ENCODE peak calls at places on chromosomes 5 and 9, in seven cellular contexts. One of them, this sample, is unnamed. For H3K4me1 and H3K27me3, the result is how much of the 10 kb centered on the place peaks cover.

GRCh38 chr5:8633706-8634105 is 764.8 kb downstream of the MTRR start:
- DNase-seq in mesenchymal stem cell: peak
- DNase-seq in right atrium auricular region: no peak
- DNase-seq in endodermal cell: no peak
- DNase-seq in suprapubic skin: no peak
- DNase-seq in heart right ventricle: no peak
- DNase-seq in body of pancreas: no peak
- DNase-seq in this sample: no peak

GRCh38 chr9:95028855-95029219 is 288.7 kb downstream of the FANCC start:
- DNase-seq in heart right ventricle: no peak
- DNase-seq in right atrium auricular region: no peak
- DNase-seq in endodermal cell: no peak
- DNase-seq in mesenchymal stem cell: no peak
- DNase-seq in body of pancreas: peak
- DNase-seq in suprapubic skin: no peak
- DNase-seq in this sample: no peak

GRCh38 chr5:163248333-163248732 is 189.1 kb upstream of the CCNG1 start:
- DNase-seq in endodermal cell: no peak
- DNase-seq in suprapubic skin: no peak
- DNase-seq in body of pancreas: peak
- DNase-seq in right atrium auricular region: no peak
- DNase-seq in mesenchymal stem cell: no peak
- DNase-seq in heart right ventricle: no peak
- DNase-seq in this sample: no peak

GRCh38 chr5:168314735-168315411 is 23.4 kb downstream of the WWC1 start:
- DNase-seq in right atrium auricular region: no peak
- DNase-seq in suprapubic skin: no peak
- DNase-seq in endodermal cell: peak
- DNase-seq in heart right ventricle: no peak
- DNase-seq in body of pancreas: peak
- DNase-seq in mesenchymal stem cell: peak
- DNase-seq in this sample: peak

GRCh38 chr5:29262683-29263082 is 1930.8 kb upstream of the CDH6 start:
- DNase-seq in heart right ventricle: no peak
- DNase-seq in endodermal cell: no peak
- DNase-seq in body of pancreas: no peak
- DNase-seq in suprapubic skin: no peak
- DNase-seq in right atrium auricular region: no peak
- DNase-seq in mesenchymal stem cell: peak
- DNase-seq in this sample: no peak

GRCh38 chr9:134631881-134632280 is 9.7 kb upstream of the COL5A1 start:
- DNase-seq in heart right ventricle: no peak
- DNase-seq in right atrium auricular region: no peak
- DNase-seq in mesenchymal stem cell: no peak
- DNase-seq in suprapubic skin: no peak
- DNase-seq in body of pancreas: no peak
- DNase-seq in endodermal cell: peak
- DNase-seq in this sample: peak

GRCh38 chr9:121557581-121558422 is 58.2 kb upstream of the GGTA1 start:
- DNase-seq in heart right ventricle: peak
- DNase-seq in mesenchymal stem cell: peak
- DNase-seq in body of pancreas: peak
- DNase-seq in right atrium auricular region: peak
- DNase-seq in endodermal cell: peak
- DNase-seq in suprapubic skin: peak
- DNase-seq in this sample: peak

GRCh38 chr9:133341369-133342082 is 5.5 kb upstream of the SURF6 start:
- DNase-seq in endodermal cell: no peak
- DNase-seq in heart right ventricle: peak
- DNase-seq in suprapubic skin: no peak
- DNase-seq in right atrium auricular region: peak
- DNase-seq in mesenchymal stem cell: no peak
- DNase-seq in body of pancreas: peak
- DNase-seq in this sample: no peak

GRCh38 chr5:144429905-144430304 is 259.2 kb downstream of the KCTD16 start:
- DNase-seq in body of pancreas: no peak
- DNase-seq in endodermal cell: no peak
- DNase-seq in mesenchymal stem cell: no peak
- DNase-seq in right atrium auricular region: no peak
- DNase-seq in suprapubic skin: no peak
- DNase-seq in heart right ventricle: no peak
- DNase-seq in this sample: no peak

GRCh38 chr5:143635888-143636287 is 176.1 kb upstream of the HMHB1 start:
- DNase-seq in suprapubic skin: no peak
- DNase-seq in mesenchymal stem cell: no peak
- DNase-seq in right atrium auricular region: no peak
- DNase-seq in body of pancreas: no peak
- DNase-seq in endodermal cell: no peak
- DNase-seq in heart right ventricle: no peak
- DNase-seq in this sample: no peak

GRCh38 chr5:56625577-56625976 is 189.8 kb upstream of the MAP3K1 start:
- DNase-seq in heart right ventricle: no peak
- DNase-seq in right atrium auricular region: no peak
- DNase-seq in mesenchymal stem cell: peak
- DNase-seq in body of pancreas: no peak
- DNase-seq in suprapubic skin: no peak
- DNase-seq in endodermal cell: no peak
- DNase-seq in this sample: no peak

GRCh38 chr9:127835930-127836586 is 18.4 kb downstream of the ENG start:
- DNase-seq in suprapubic skin: peak
- DNase-seq in body of pancreas: peak
- DNase-seq in mesenchymal stem cell: peak
- DNase-seq in right atrium auricular region: no peak
- DNase-seq in heart right ventricle: peak
- DNase-seq in endodermal cell: no peak
- DNase-seq in this sample: no peak

GRCh38 chr5:174100490-174100889 is 55.0 kb downstream of the NSG2 start:
- DNase-seq in suprapubic skin: no peak
- DNase-seq in right atrium auricular region: no peak
- DNase-seq in body of pancreas: no peak
- DNase-seq in endodermal cell: peak
- DNase-seq in heart right ventricle: no peak
- DNase-seq in mesenchymal stem cell: no peak
- DNase-seq in this sample: no peak

GRCh38 chr5:72305194-72306142 is 14.6 kb downstream of the MRPS27 start:
- DNase-seq in suprapubic skin: no peak
- DNase-seq in endodermal cell: no peak
- DNase-seq in body of pancreas: no peak
- DNase-seq in heart right ventricle: no peak
- DNase-seq in right atrium auricular region: no peak
- DNase-seq in mesenchymal stem cell: no peak
- DNase-seq in this sample: no peak

GRCh38 chr9:37337301-37337905 is 85.1 kb upstream of the GRHPR start:
- DNase-seq in suprapubic skin: no peak
- DNase-seq in right atrium auricular region: no peak
- DNase-seq in mesenchymal stem cell: no peak
- DNase-seq in heart right ventricle: no peak
- DNase-seq in endodermal cell: no peak
- DNase-seq in body of pancreas: no peak
- DNase-seq in this sample: no peak

GRCh38 chr5:151148583-151148982 is 9.0 kb downstream of the ANXA6 start:
- DNase-seq in endodermal cell: no peak
- DNase-seq in suprapubic skin: no peak
- DNase-seq in body of pancreas: no peak
- DNase-seq in heart right ventricle: no peak
- DNase-seq in mesenchymal stem cell: no peak
- DNase-seq in right atrium auricular region: no peak
- DNase-seq in this sample: no peak

GRCh38 chr9:126375386-126375785 is 48.8 kb downstream of the MVB12B start:
- DNase-seq in endodermal cell: no peak
- DNase-seq in body of pancreas: peak
- DNase-seq in suprapubic skin: no peak
- DNase-seq in right atrium auricular region: no peak
- DNase-seq in mesenchymal stem cell: peak
- DNase-seq in heart right ventricle: no peak
- DNase-seq in this sample: no peak

GRCh38 chr5:122403256-122403655 is 91.2 kb downstream of the SNCAIP start:
- DNase-seq in body of pancreas: no peak
- DNase-seq in mesenchymal stem cell: no peak
- DNase-seq in endodermal cell: no peak
- DNase-seq in suprapubic skin: no peak
- DNase-seq in heart right ventricle: no peak
- DNase-seq in right atrium auricular region: no peak
- DNase-seq in this sample: no peak

GRCh38 chr5:53425598-53426516 is 54.6 kb upstream of the FST start:
- DNase-seq in right atrium auricular region: no peak
- DNase-seq in suprapubic skin: no peak
- DNase-seq in mesenchymal stem cell: no peak
- DNase-seq in endodermal cell: peak
- DNase-seq in body of pancreas: peak
- DNase-seq in heart right ventricle: no peak
- DNase-seq in this sample: no peak

GRCh38 chr9:110744753-110745522 is 76.3 kb downstream of the MUSK start:
- DNase-seq in right atrium auricular region: peak
- DNase-seq in body of pancreas: peak
- DNase-seq in mesenchymal stem cell: peak
- DNase-seq in heart right ventricle: no peak
- DNase-seq in endodermal cell: peak
- DNase-seq in suprapubic skin: peak
- DNase-seq in this sample: no peak

GRCh38 chr9:109254317-109254716 is 66.5 kb downstream of the EPB41L4B start:
- DNase-seq in suprapubic skin: no peak
- DNase-seq in endodermal cell: no peak
- DNase-seq in heart right ventricle: no peak
- DNase-seq in mesenchymal stem cell: peak
- DNase-seq in right atrium auricular region: no peak
- DNase-seq in body of pancreas: no peak
- DNase-seq in this sample: no peak

GRCh38 chr5:180378412-180379344 is 25.5 kb upstream of the GFPT2 start:
- DNase-seq in heart right ventricle: no peak
- DNase-seq in mesenchymal stem cell: no peak
- DNase-seq in body of pancreas: no peak
- DNase-seq in right atrium auricular region: no peak
- DNase-seq in endodermal cell: no peak
- DNase-seq in suprapubic skin: no peak
- DNase-seq in this sample: no peak

GRCh38 chr5:82620957-82621600 is 342.9 kb upstream of the RPS23 start:
- DNase-seq in right atrium auricular region: no peak
- DNase-seq in heart right ventricle: no peak
- DNase-seq in suprapubic skin: no peak
- DNase-seq in mesenchymal stem cell: peak
- DNase-seq in body of pancreas: no peak
- DNase-seq in endodermal cell: no peak
- DNase-seq in this sample: no peak

GRCh38 chr5:52119768-52120167 is 667.9 kb upstream of the ITGA1 start:
- DNase-seq in mesenchymal stem cell: no peak
- DNase-seq in heart right ventricle: no peak
- DNase-seq in endodermal cell: no peak
- DNase-seq in right atrium auricular region: no peak
- DNase-seq in body of pancreas: no peak
- DNase-seq in suprapubic skin: no peak
- DNase-seq in this sample: no peak

GRCh38 chr5:93583799-93584530 is 943 bp downstream of the NR2F1 start:
- DNase-seq in body of pancreas: peak
- DNase-seq in endodermal cell: peak
- DNase-seq in heart right ventricle: peak
- DNase-seq in suprapubic skin: no peak
- DNase-seq in right atrium auricular region: peak
- DNase-seq in mesenchymal stem cell: peak
- DNase-seq in this sample: no peak

GRCh38 chr5:41087461-41087860 is 16.3 kb upstream of the MROH2B start:
- DNase-seq in suprapubic skin: no peak
- DNase-seq in heart right ventricle: no peak
- DNase-seq in right atrium auricular region: no peak
- DNase-seq in body of pancreas: no peak
- DNase-seq in endodermal cell: no peak
- DNase-seq in mesenchymal stem cell: no peak
- DNase-seq in this sample: no peak

GRCh38 chr5:142981886-142982820 is 212.0 kb downstream of the ARHGAP26 start:
- DNase-seq in body of pancreas: peak
- DNase-seq in endodermal cell: peak
- DNase-seq in right atrium auricular region: no peak
- DNase-seq in heart right ventricle: peak
- DNase-seq in suprapubic skin: no peak
- DNase-seq in mesenchymal stem cell: peak
- DNase-seq in this sample: peak

GRCh38 chr5:132768485-132768868 is 8.6 kb downstream of the SEPTIN8 start:
- DNase-seq in mesenchymal stem cell: no peak
- DNase-seq in right atrium auricular region: no peak
- DNase-seq in heart right ventricle: no peak
- DNase-seq in suprapubic skin: no peak
- DNase-seq in body of pancreas: no peak
- DNase-seq in endodermal cell: no peak
- DNase-seq in this sample: no peak
- H3K27ac ChIP-seq in mesenchymal stem cell: no peak
- H3K27ac ChIP-seq in right atrium auricular region: no peak
- H3K27ac ChIP-seq in heart right ventricle: peak
- H3K27ac ChIP-seq in suprapubic skin: no peak
- H3K27ac ChIP-seq in body of pancreas: no peak
- H3K27ac ChIP-seq in endodermal cell: no peak
- H3K27ac ChIP-seq in this sample: no peak

DNA sequence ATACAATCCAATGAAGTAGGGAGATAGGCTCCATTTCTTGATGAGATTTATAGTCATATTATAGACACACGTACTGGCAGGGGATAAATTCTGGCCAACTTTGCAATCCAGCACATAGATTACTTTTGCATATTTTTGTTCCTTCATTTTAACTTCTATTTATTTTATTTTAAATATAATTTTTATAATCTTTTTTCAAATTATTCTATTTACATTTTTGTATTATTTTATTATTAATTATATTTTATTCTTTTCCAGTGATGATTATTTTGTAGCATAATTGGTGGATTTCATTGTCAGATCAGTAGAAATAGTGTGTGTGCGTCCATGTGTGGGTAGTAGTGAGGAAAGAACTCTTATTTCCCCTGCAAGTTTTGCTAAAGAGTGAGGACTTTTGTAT is 980.1 kb upstream of the TYRP1 start:
- DNase-seq in endodermal cell: no peak
- DNase-seq in mesenchymal stem cell: no peak
- DNase-seq in heart right ventricle: no peak
- DNase-seq in body of pancreas: no peak
- DNase-seq in suprapubic skin: no peak
- DNase-seq in right atrium auricular region: no peak
- DNase-seq in this sample: no peak
- H3K4me1 ChIP-seq in endodermal cell: under half
- H3K4me1 ChIP-seq in mesenchymal stem cell: under half
- H3K4me1 ChIP-seq in heart right ventricle: under half
- H3K4me1 ChIP-seq in body of pancreas: under half
- H3K4me1 ChIP-seq in suprapubic skin: under half
- H3K4me1 ChIP-seq in right atrium auricular region: under half
- H3K4me1 ChIP-seq in this sample: under half

DNA sequence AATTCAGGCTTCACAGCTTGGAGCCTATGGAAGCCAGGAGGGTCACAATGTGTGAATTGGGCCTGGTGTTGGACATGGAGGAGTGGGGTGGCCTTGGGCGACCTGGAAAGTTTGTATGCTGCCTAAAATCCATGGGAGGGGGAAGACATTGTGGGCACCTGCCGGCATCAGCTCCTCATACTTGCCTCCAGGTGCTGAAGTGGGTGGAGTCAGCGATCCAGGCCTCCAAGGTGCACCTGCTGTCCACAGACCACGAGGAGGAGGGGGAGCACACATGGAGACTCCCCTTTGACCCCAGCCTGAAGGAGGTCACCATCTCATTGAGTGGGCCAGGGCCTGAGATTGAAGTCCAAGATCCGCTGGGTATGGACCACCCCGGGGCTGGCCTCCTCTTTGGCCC is 29.1 kb downstream of the HMCN2 start:
- DNase-seq in suprapubic skin: peak
- DNase-seq in right atrium auricular region: no peak
- DNase-seq in endodermal cell: no peak
- DNase-seq in body of pancreas: no peak
- DNase-seq in heart right ventricle: no peak
- DNase-seq in mesenchymal stem cell: no peak
- DNase-seq in this sample: no peak
- H3K27me3 ChIP-seq in suprapubic skin: under half
- H3K27me3 ChIP-seq in right atrium auricular region: under half
- H3K27me3 ChIP-seq in endodermal cell: under half
- H3K27me3 ChIP-seq in body of pancreas: under half
- H3K27me3 ChIP-seq in heart right ventricle: under half
- H3K27me3 ChIP-seq in mesenchymal stem cell: under half
- H3K27me3 ChIP-seq in this sample: under half

GRCh38 chr5:90640484-90641059 is 82.0 kb downstream of the ADGRV1 start:
- DNase-seq in right atrium auricular region: no peak
- DNase-seq in body of pancreas: peak
- DNase-seq in suprapubic skin: no peak
- DNase-seq in mesenchymal stem cell: no peak
- DNase-seq in heart right ventricle: no peak
- DNase-seq in endodermal cell: no peak
- DNase-seq in this sample: no peak
- H3K27ac ChIP-seq in right atrium auricular region: no peak
- H3K27ac ChIP-seq in body of pancreas: peak
- H3K27ac ChIP-seq in suprapubic skin: no peak
- H3K27ac ChIP-seq in mesenchymal stem cell: no peak
- H3K27ac ChIP-seq in heart right ventricle: no peak
- H3K27ac ChIP-seq in endodermal cell: peak
- H3K27ac ChIP-seq in this sample: no peak